ENCODE peak calls at places on chromosomes 2 and 18, in seven cellular contexts. F is uterus; W is cardiac muscle cell; L is bronchial epithelial cell; Y is hippocampal formation; I is effector memory CD8-positive, alpha-beta T cell; V is activated CD8-positive, alpha-beta memory T cell treated with anti-CD3 and anti-CD28 coated beads for 48 hours. R is an unnamed sample.

GRCh38 chr2:99880148-99880983 is 262.0 kb downstream of the AFF3 start:
- DNase-seq in F (no peak), W (peak; percentile 33), L (peak; percentile 63), Y (peak; percentile 42), I (no peak), V (no peak), R (no peak)

GRCh38 chr2:120344991-120345975 is 653 bp upstream of the INHBB start:
- DNase-seq in F (no peak), W (peak; percentile 40), L (no peak), Y (no peak), I (peak; percentile 5), V (no peak), R (no peak)

GRCh38 chr2:89833116-89833779 is 1141.8 kb downstream of the RPIA start:
- DNase-seq in F (no peak), W (no peak), L (peak; percentile 51), Y (no peak), I (no peak), V (no peak), R (no peak)

GRCh38 chr2:63737085-63737701 is 104.5 kb upstream of the UGP2 start:
- DNase-seq in F (no peak), W (no peak), L (peak; percentile 87), Y (no peak), I (no peak), V (no peak), R (no peak)

GRCh38 chr2:131142849-131143248 is 37.7 kb downstream of the PLEKHB2 start:
- DNase-seq in F (no peak), W (no peak), L (no peak), Y (no peak), I (no peak), V (no peak), R (no peak)

GRCh38 chr2:203740741-203741363 is 34.4 kb downstream of the CD28 start:
- DNase-seq in F (no peak), W (no peak), L (no peak), Y (no peak), I (peak; percentile 16), V (no peak), R (no peak)

GRCh38 chr18:79460445-79461300 is 64.9 kb downstream of the NFATC1 start:
- DNase-seq in F (no peak), W (no peak), L (no peak), Y (no peak), I (no peak), V (no peak), R (no peak)

GRCh38 chr2:5389740-5390139 is 302.4 kb upstream of the SOX11 start:
- DNase-seq in F (no peak), W (no peak), L (no peak), Y (no peak), I (no peak), V (no peak), R (no peak)

GRCh38 chr2:37934591-37935513 is 9.8 kb downstream of the RMDN2 start:
- DNase-seq in F (no peak), W (no peak), L (no peak), Y (no peak), I (no peak), V (no peak), R (no peak)

GRCh38 chr2:137838255-137839092 is 125.8 kb upstream of the HNMT start:
- DNase-seq in F (no peak), W (peak; percentile 58), L (peak; percentile 55), Y (peak; percentile 59), I (peak; percentile 3), V (no peak), R (no peak)

GRCh38 chr2:101930847-101931246 is 60.9 kb upstream of the IL1R2 start:
- DNase-seq in F (no peak), W (no peak), L (no peak), Y (no peak), I (no peak), V (no peak), R (no peak)

GRCh38 chr18:3852321-3852720 is 402.3 kb downstream of the TGIF1 start:
- DNase-seq in F (no peak), W (no peak), L (no peak), Y (no peak), I (no peak), V (no peak), R (no peak)

GRCh38 chr2:43269706-43270105 is 43.3 kb upstream of the ZFP36L2 start:
- DNase-seq in F (peak; percentile 79), W (peak; percentile 49), L (peak; percentile 44), Y (no peak), I (no peak), V (no peak), R (peak; percentile 82)

GRCh38 chr2:31386172-31386571 is 28.4 kb downstream of the XDH start:
- DNase-seq in F (no peak), W (no peak), L (no peak), Y (no peak), I (no peak), V (no peak), R (no peak)

GRCh38 chr2:100411841-100412292 is 5.6 kb downstream of the CHST10 start:
- DNase-seq in F (no peak), W (no peak), L (no peak), Y (no peak), I (no peak), V (no peak), R (no peak)

GRCh38 chr2:111185496-111186022 is 64.8 kb downstream of the BCL2L11 start:
- DNase-seq in F (no peak), W (peak; percentile 33), L (no peak), Y (no peak), I (no peak), V (no peak), R (peak; percentile 66)

GRCh38 chr18:30623401-30624065 is 419.0 kb downstream of the DSC3 start:
- DNase-seq in F (no peak), W (no peak), L (peak; percentile 13), Y (no peak), I (no peak), V (no peak), R (no peak)

GRCh38 chr2:136322436-136322835 is 204.5 kb upstream of the CXCR4 start:
- DNase-seq in F (no peak), W (no peak), L (no peak), Y (no peak), I (no peak), V (no peak), R (no peak)

GRCh38 chr2:12702661-12703121 is 14.0 kb upstream of the TRIB2 start:
- DNase-seq in F (peak; percentile 53), W (no peak), L (peak; percentile 96), Y (peak; percentile 73), I (no peak), V (no peak), R (no peak)

R was measured in psoas muscle.